ENCODE peak calls at places on chromosomes 7 and 10, in nine cellular contexts. S is left ventricle myocardium inferior, F is HL-60, V is epithelial cell of esophagus, E is mucosa of descending colon, J is kidney epithelial cell, H is ovary, T is tibial artery, B is fibroblast of lung. A is an unnamed sample.

GRCh38 chr10:2049560-2049959 is 312.2 kb upstream of the ADARB2 start:
- DNase-seq in B (no peak), F (no peak), S (no peak), E (no peak), H (no peak), T (no peak), V (peak), J (no peak), A (no peak)

GRCh38 chr10:112360308-112361270 is 13.3 kb upstream of the ACSL5 start:
- DNase-seq in J (no peak), B (peak), V (peak), S (peak), T (no peak), E (peak), F (no peak), H (peak), A (no peak)

GRCh38 chr10:46170789-46171188 is 116.0 kb upstream of the ANTXRL start:
- DNase-seq in V (no peak), B (no peak), E (no peak), F (no peak), J (no peak), S (no peak), H (no peak), T (no peak), A (no peak)

GRCh38 chr10:92845926-92846325 is 2.4 kb upstream of the EXOC6 start:
- DNase-seq in S (no peak), F (peak), J (no peak), B (no peak), E (no peak), V (no peak), T (no peak), H (no peak), A (no peak)

GRCh38 chr10:69449841-69450240 is 1.4 kb upstream of the TSPAN15 start:
- DNase-seq in F (no peak), J (no peak), E (no peak), V (peak), H (no peak), S (no peak), B (no peak), T (no peak), A (no peak)

GRCh38 chr7:100793806-100794660 is 33.3 kb downstream of the EPHB4 start:
- DNase-seq in T (no peak), V (peak), E (no peak), B (peak), H (no peak), J (no peak), S (no peak), F (no peak), A (no peak)

GRCh38 chr7:159000859-159001435 is 143.7 kb downstream of the VIPR2 start:
- DNase-seq in B (no peak), F (no peak), H (no peak), T (no peak), E (no peak), S (no peak), J (no peak), V (no peak), A (no peak)

GRCh38 chr7:82109288-82109687 is 334.3 kb downstream of the CACNA2D1 start:
- DNase-seq in T (no peak), S (no peak), B (peak), E (no peak), V (peak), J (no peak), H (no peak), F (no peak), A (no peak)

GRCh38 chr7:96055717-96056116 is 266.2 kb downstream of the SLC25A13 start:
- DNase-seq in V (no peak), H (no peak), F (no peak), S (no peak), E (no peak), J (no peak), B (no peak), T (no peak), A (no peak)

GRCh38 chr7:27260211-27260610 is 17.6 kb downstream of the EVX1 start:
- DNase-seq in T (no peak), J (no peak), H (no peak), E (no peak), B (no peak), S (no peak), V (no peak), F (no peak), A (no peak)

GRCh38 chr7:95602421-95602820 is 6.1 kb upstream of the PDK4 start:
- DNase-seq in F (no peak), B (no peak), H (no peak), T (no peak), E (no peak), S (no peak), V (no peak), J (no peak), A (no peak)

GRCh38 chr7:99824091-99824490 is 3.7 kb upstream of the CYP3A43 start:
- DNase-seq in V (no peak), E (no peak), F (no peak), T (no peak), S (no peak), H (no peak), B (no peak), J (no peak), A (no peak)

GRCh38 chr10:4812952-4813351 is 13.1 kb upstream of the AKR1E2 start:
- DNase-seq in V (peak), S (no peak), E (no peak), J (peak), H (no peak), T (no peak), F (no peak), B (peak), A (no peak)

GRCh38 chr7:23358152-23358674 is 59.1 kb downstream of the MALSU1 start:
- DNase-seq in T (no peak), S (no peak), V (no peak), E (no peak), J (no peak), B (no peak), F (no peak), H (no peak), A (no peak)

GRCh38 chr7:137572071-137572784 is 228.7 kb upstream of the PTN start:
- DNase-seq in H (no peak), T (no peak), E (no peak), S (no peak), F (no peak), J (no peak), V (no peak), B (peak), A (no peak)

GRCh38 chr7:45524373-45524913 is 49.7 kb upstream of the ADCY1 start:
- DNase-seq in J (no peak), E (no peak), F (no peak), T (no peak), B (no peak), S (peak), V (no peak), H (no peak), A (no peak)

GRCh38 chr10:132518572-132519381 is 18.8 kb upstream of the INPP5A start:
- DNase-seq in E (peak), B (no peak), H (peak), V (peak), T (peak), S (peak), F (no peak), J (no peak), A (peak)

GRCh38 chr10:1360581-1361164 is 304.5 kb downstream of the WDR37 start:
- DNase-seq in F (no peak), V (no peak), S (no peak), B (peak), J (no peak), H (no peak), E (no peak), T (no peak), A (no peak)

GRCh38 chr10:22685926-22686325 is 28.5 kb downstream of the PIP4K2A start:
- DNase-seq in B (no peak), F (no peak), V (no peak), T (no peak), H (no peak), J (no peak), S (no peak), E (no peak), A (no peak)

GRCh38 chr7:122637799-122638198 is 61.1 kb downstream of the RNF133 start:
- DNase-seq in T (no peak), J (no peak), H (no peak), V (no peak), F (no peak), B (no peak), S (no peak), E (no peak), A (no peak)

GRCh38 chr10:84606428-84606827 is 278.0 kb downstream of the CCSER2 start:
- DNase-seq in H (no peak), E (no peak), T (peak), F (no peak), B (no peak), S (no peak), V (no peak), J (no peak), A (no peak)

GRCh38 chr7:127047521-127047920 is 205.2 kb downstream of the GRM8 start:
- DNase-seq in H (no peak), V (peak), T (no peak), J (no peak), B (no peak), F (no peak), E (no peak), S (no peak), A (no peak)
- TF ChIP-seq CTCF in H (no peak), V (no peak), T (no peak), J (peak), B (no peak), F (no peak), E (no peak), S (no peak), A (no peak)

GRCh38 chr10:128932071-128932820 is 534.8 kb upstream of the MGMT start:
- DNase-seq in F (no peak), B (no peak), E (no peak), T (no peak), J (no peak), H (no peak), S (no peak), V (no peak), A (no peak)
- TF ChIP-seq CTCF in F (no peak), B (no peak), E (no peak), T (no peak), J (no peak), H (no peak), S (no peak), V (no peak), A (no peak)

GRCh38 chr10:14186245-14186644 is 144.5 kb downstream of the FRMD4A start:
- DNase-seq in J (no peak), F (no peak), H (no peak), T (no peak), B (peak), S (no peak), E (no peak), V (peak), A (no peak)
- TF ChIP-seq CTCF in J (peak), F (no peak), H (no peak), T (no peak), B (no peak), S (no peak), E (no peak), V (peak), A (no peak)

GRCh38 chr7:77995717-77996116 is 197.1 kb downstream of the PHTF2 start:
- DNase-seq in J (no peak), F (no peak), B (no peak), E (no peak), V (no peak), S (no peak), H (no peak), T (no peak), A (no peak)
- TF ChIP-seq CTCF in J (peak), F (no peak), B (no peak), E (no peak), V (peak), S (no peak), H (no peak), T (no peak), A (no peak)

GRCh38 chr7:42702647-42703046 is 209.2 kb downstream of the C7orf25 start:
- DNase-seq in B (no peak), V (no peak), F (no peak), J (no peak), S (no peak), T (no peak), H (no peak), E (no peak), A (no peak)

GRCh38 chr7:42694894-42695553 is 216.8 kb downstream of the C7orf25 start:
- DNase-seq in H (no peak), E (no peak), V (peak), J (no peak), S (no peak), B (peak), T (no peak), F (no peak), A (no peak)

GRCh38 chr7:42704710-42705109 is 207.2 kb downstream of the C7orf25 start:
- DNase-seq in B (no peak), S (no peak), V (no peak), H (no peak), T (no peak), E (no peak), F (no peak), J (no peak), A (no peak)

GRCh38 chr7:42699415-42700178 is 212.3 kb downstream of the C7orf25 start:
- DNase-seq in H (no peak), F (no peak), E (no peak), S (no peak), B (no peak), V (no peak), J (no peak), T (no peak), A (no peak)

GRCh38 chr7:42700376-42701327 is 211.2 kb downstream of the C7orf25 start:
- DNase-seq in H (no peak), T (no peak), S (no peak), B (no peak), F (no peak), V (no peak), E (no peak), J (no peak), A (no peak)
- TF ChIP-seq CTCF in H (no peak), T (no peak), S (no peak), B (peak), F (no peak), V (no peak), E (no peak), J (no peak), A (no peak)

GRCh38 chr7:86914468-86915054 is 144.9 kb downstream of the ELAPOR2 start:
- DNase-seq in S (no peak), E (no peak), T (no peak), F (no peak), H (no peak), B (peak), J (no peak), V (peak), A (no peak)
- TF ChIP-seq CTCF in S (peak), E (no peak), T (peak), F (no peak), H (no peak), B (peak), J (peak), V (peak), A (no peak)

GRCh38 chr7:152519290-152519689 is 83.5 kb upstream of the KMT2C start:
- DNase-seq in B (no peak), S (no peak), H (no peak), T (no peak), E (no peak), F (no peak), V (no peak), J (no peak), A (no peak)
- TF ChIP-seq CTCF in B (no peak), S (no peak), H (no peak), T (no peak), E (no peak), F (no peak), V (no peak), J (no peak), A (no peak)

GRCh38 chr7:47791682-47792081 is 156.6 kb downstream of the PKD1L1 start:
- DNase-seq in J (no peak), T (no peak), H (no peak), F (no peak), S (no peak), E (no peak), B (no peak), V (no peak), A (no peak)

GRCh38 chr7:47795631-47796030 is 152.6 kb downstream of the PKD1L1 start:
- DNase-seq in J (no peak), F (no peak), H (no peak), S (no peak), T (no peak), E (no peak), B (peak), V (no peak), A (no peak)

GRCh38 chr7:47794016-47794415 is 154.2 kb downstream of the PKD1L1 start:
- DNase-seq in V (no peak), F (no peak), J (no peak), B (no peak), H (no peak), S (no peak), T (no peak), E (no peak), A (no peak)

GRCh38 chr7:47796347-47796746 is 151.9 kb downstream of the PKD1L1 start:
- DNase-seq in T (no peak), J (no peak), B (peak), E (no peak), V (no peak), H (no peak), F (no peak), S (no peak), A (no peak)

GRCh38 chr7:47792521-47793121 is 155.6 kb downstream of the PKD1L1 start:
- DNase-seq in T (no peak), F (no peak), E (no peak), B (no peak), S (no peak), J (no peak), H (no peak), V (peak), A (no peak)
- TF ChIP-seq CTCF in T (no peak), F (peak), E (no peak), B (no peak), S (peak), J (peak), H (no peak), V (peak), A (no peak)

GRCh38 chr10:14543048-14543903 is 212.6 kb upstream of the FRMD4A start:
- DNase-seq in V (no peak), F (no peak), B (peak), S (no peak), J (no peak), H (peak), T (no peak), E (no peak), A (no peak)
- TF ChIP-seq CTCF in V (no peak), F (no peak), B (no peak), S (peak), J (no peak), H (peak), T (peak), E (no peak), A (no peak)

DNA sequence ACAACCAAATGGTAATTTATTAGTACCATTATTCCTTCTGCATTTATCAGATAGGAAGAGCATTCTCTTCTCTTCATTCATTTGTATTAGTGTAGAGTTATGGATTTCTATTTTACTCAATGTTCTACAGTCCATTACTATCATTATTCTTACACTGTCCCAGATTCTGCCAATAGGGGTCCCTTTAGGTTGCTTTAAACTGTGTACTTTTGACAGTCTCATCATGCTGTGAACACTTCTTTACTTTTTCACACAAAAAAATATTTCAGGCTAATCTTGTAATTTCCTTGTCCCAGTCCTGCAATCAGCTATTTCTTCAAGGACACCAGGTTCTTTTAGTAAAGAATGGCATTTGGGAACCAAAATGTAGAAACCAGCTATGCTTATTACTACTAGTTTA is 99.3 kb downstream of the ZNF248 start:
- DNase-seq in J (no peak), V (no peak), S (no peak), T (no peak), B (no peak), F (no peak), H (no peak), E (no peak), A (no peak)
- TF ChIP-seq CTCF in J (no peak), V (no peak), S (no peak), T (no peak), B (no peak), F (no peak), H (no peak), E (no peak), A (no peak)

A was measured in omental fat pad.